ENCODE peak calls at places on chromosome 1, in ten cellular contexts. One of them, this sample, is unnamed.

GRCh38 chr1:211724711-211725196 is 49.3 kb upstream of the NEK2 start:
- DNase-seq in transverse colon: no peak
- DNase-seq in fibroblast of pulmonary artery: peak; percentile 26
- DNase-seq in Caco-2: no peak
- DNase-seq in Peyer's patch: no peak
- DNase-seq in tibial nerve: no peak
- DNase-seq in heart right ventricle: no peak
- DNase-seq in DND-41: no peak
- DNase-seq in K562: no peak
- DNase-seq in choroid plexus epithelial cell: peak; percentile 22
- DNase-seq in this sample: peak; percentile 22

GRCh38 chr1:157161901-157162300 is 23.7 kb upstream of the ETV3 start:
- DNase-seq in transverse colon: no peak
- DNase-seq in fibroblast of pulmonary artery: no peak
- DNase-seq in Caco-2: no peak
- DNase-seq in Peyer's patch: no peak
- DNase-seq in tibial nerve: no peak
- DNase-seq in heart right ventricle: no peak
- DNase-seq in DND-41: no peak
- DNase-seq in K562: no peak
- DNase-seq in choroid plexus epithelial cell: no peak
- DNase-seq in this sample: no peak

GRCh38 chr1:10519016-10519417 is 44.3 kb downstream of the PEX14 start:
- DNase-seq in transverse colon: no peak
- DNase-seq in fibroblast of pulmonary artery: no peak
- DNase-seq in Caco-2: no peak
- DNase-seq in Peyer's patch: no peak
- DNase-seq in tibial nerve: no peak
- DNase-seq in heart right ventricle: no peak
- DNase-seq in DND-41: no peak
- DNase-seq in K562: no peak
- DNase-seq in choroid plexus epithelial cell: no peak
- DNase-seq in this sample: no peak

GRCh38 chr1:54397980-54398379 is 8.2 kb downstream of the SSBP3 start:
- DNase-seq in transverse colon: no peak
- DNase-seq in fibroblast of pulmonary artery: no peak
- DNase-seq in Caco-2: no peak
- DNase-seq in Peyer's patch: no peak
- DNase-seq in tibial nerve: no peak
- DNase-seq in heart right ventricle: no peak
- DNase-seq in DND-41: no peak
- DNase-seq in K562: no peak
- DNase-seq in choroid plexus epithelial cell: no peak
- DNase-seq in this sample: no peak

GRCh38 chr1:41918450-41919043 is at the start of gene HIVEP3:
- DNase-seq in transverse colon: no peak
- DNase-seq in fibroblast of pulmonary artery: peak; percentile 43
- DNase-seq in Caco-2: no peak
- DNase-seq in Peyer's patch: no peak
- DNase-seq in tibial nerve: no peak
- DNase-seq in heart right ventricle: no peak
- DNase-seq in DND-41: peak; percentile 65
- DNase-seq in K562: no peak
- DNase-seq in choroid plexus epithelial cell: peak; percentile 56
- DNase-seq in this sample: no peak

GRCh38 chr1:233019921-233020320 is 69.5 kb downstream of the NTPCR start:
- DNase-seq in transverse colon: no peak
- DNase-seq in fibroblast of pulmonary artery: no peak
- DNase-seq in Caco-2: no peak
- DNase-seq in Peyer's patch: no peak
- DNase-seq in tibial nerve: no peak
- DNase-seq in heart right ventricle: no peak
- DNase-seq in DND-41: no peak
- DNase-seq in K562: no peak
- DNase-seq in choroid plexus epithelial cell: peak; percentile 16
- DNase-seq in this sample: peak; percentile 18

GRCh38 chr1:177256153-177256814 is 85.5 kb downstream of the BRINP2 start:
- DNase-seq in transverse colon: peak; percentile 38
- DNase-seq in fibroblast of pulmonary artery: peak; percentile 92
- DNase-seq in Caco-2: no peak
- DNase-seq in Peyer's patch: peak; percentile 65
- DNase-seq in tibial nerve: no peak
- DNase-seq in heart right ventricle: peak; percentile 70
- DNase-seq in DND-41: peak; percentile 32
- DNase-seq in K562: peak; percentile 13
- DNase-seq in choroid plexus epithelial cell: peak; percentile 91
- DNase-seq in this sample: peak; percentile 94

GRCh38 chr1:185360714-185361113 is 43.7 kb upstream of the IVNS1ABP start:
- DNase-seq in transverse colon: no peak
- DNase-seq in fibroblast of pulmonary artery: peak; percentile 56
- DNase-seq in Caco-2: no peak
- DNase-seq in Peyer's patch: no peak
- DNase-seq in tibial nerve: no peak
- DNase-seq in heart right ventricle: no peak
- DNase-seq in DND-41: no peak
- DNase-seq in K562: no peak
- DNase-seq in choroid plexus epithelial cell: no peak
- DNase-seq in this sample: no peak

GRCh38 chr1:94551449-94551848 is 9.9 kb upstream of the F3 start:
- DNase-seq in transverse colon: no peak
- DNase-seq in fibroblast of pulmonary artery: no peak
- DNase-seq in Caco-2: no peak
- DNase-seq in Peyer's patch: no peak
- DNase-seq in tibial nerve: no peak
- DNase-seq in heart right ventricle: no peak
- DNase-seq in DND-41: no peak
- DNase-seq in K562: no peak
- DNase-seq in choroid plexus epithelial cell: peak; percentile 25
- DNase-seq in this sample: no peak

DNA sequence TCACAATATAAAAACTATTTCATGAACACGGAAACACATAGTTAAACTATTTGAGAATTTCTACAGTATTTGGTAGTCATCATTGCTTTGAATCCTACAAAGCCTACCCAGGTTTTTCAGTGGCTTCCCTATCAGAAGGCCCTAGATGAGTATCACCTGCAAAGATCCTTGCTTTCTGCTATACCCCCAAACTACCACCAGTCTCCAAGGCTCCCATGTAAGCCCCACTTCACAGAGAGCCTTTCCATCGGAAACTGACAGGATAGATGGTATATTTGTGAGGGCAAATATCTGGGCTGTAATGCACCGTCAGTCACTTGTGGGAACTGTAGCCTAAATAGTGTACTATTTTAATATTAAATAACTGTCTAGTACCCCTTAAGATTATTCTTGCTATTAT is 674.3 kb downstream of the BRINP3 start:
- DNase-seq in transverse colon: no peak
- DNase-seq in fibroblast of pulmonary artery: no peak
- DNase-seq in Caco-2: no peak
- DNase-seq in Peyer's patch: no peak
- DNase-seq in tibial nerve: no peak
- DNase-seq in heart right ventricle: no peak
- DNase-seq in DND-41: no peak
- DNase-seq in K562: no peak
- DNase-seq in choroid plexus epithelial cell: no peak
- DNase-seq in this sample: no peak
- TF ChIP-seq CTCF in transverse colon: no peak
- TF ChIP-seq CTCF in fibroblast of pulmonary artery: no peak
- TF ChIP-seq CTCF in Caco-2: no peak
- TF ChIP-seq CTCF in Peyer's patch: no peak
- TF ChIP-seq CTCF in tibial nerve: no peak
- TF ChIP-seq CTCF in heart right ventricle: no peak
- TF ChIP-seq CTCF in DND-41: no peak
- TF ChIP-seq CTCF in K562: no peak
- TF ChIP-seq CTCF in choroid plexus epithelial cell: peak; percentile 11
- TF ChIP-seq CTCF in this sample: no peak

DNA sequence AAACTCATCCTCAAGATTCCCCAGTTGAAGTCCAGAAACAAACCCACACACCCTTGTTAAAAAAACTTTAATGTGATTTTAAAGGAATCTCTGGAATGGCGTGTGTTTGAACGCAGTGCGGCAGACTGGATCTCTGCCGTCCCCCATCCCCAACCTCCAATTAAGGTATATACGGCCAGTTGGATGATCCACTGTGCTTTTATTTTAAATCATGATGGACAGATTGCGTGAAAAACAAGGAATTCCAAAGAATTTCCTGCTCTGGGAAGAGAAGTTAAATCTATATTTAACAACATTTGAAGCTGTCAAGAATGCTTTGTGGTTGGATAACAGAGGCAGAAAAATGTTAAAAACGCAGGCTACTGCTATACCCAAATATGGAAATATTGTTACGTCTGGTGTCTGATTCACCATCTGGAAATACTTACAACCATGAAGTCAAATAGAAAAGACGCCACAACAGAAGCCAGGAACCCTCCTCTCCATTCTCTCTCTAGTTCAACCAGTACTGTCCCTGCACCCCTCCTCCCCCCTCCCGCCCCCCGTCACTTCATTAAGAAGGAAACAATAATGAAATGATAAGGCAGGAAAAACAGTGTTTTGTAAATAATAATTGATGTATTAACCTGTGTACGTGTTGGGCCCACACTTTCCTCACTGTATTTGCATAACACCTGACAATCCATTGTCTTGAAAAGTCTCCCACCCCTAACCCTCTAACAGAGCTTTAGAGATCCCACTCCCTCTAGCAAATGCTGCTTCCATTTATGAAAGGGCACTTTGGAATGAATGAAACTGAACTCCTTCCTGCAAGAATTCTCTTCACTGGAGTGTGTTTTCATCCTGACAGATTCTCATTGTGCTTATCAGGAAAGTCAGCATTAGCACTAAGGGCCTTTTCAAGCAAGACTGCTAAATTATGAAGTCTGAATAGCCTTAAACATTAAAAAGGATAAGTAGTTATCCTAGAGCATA is 2.0 kb upstream of the CCN1 start:
- DNase-seq in transverse colon: no peak
- DNase-seq in fibroblast of pulmonary artery: peak; percentile 98
- DNase-seq in Caco-2: no peak
- DNase-seq in Peyer's patch: no peak
- DNase-seq in tibial nerve: no peak
- DNase-seq in heart right ventricle: no peak
- DNase-seq in DND-41: no peak
- DNase-seq in K562: no peak
- DNase-seq in choroid plexus epithelial cell: peak; percentile 98
- DNase-seq in this sample: peak; percentile 97
- H3K4me3 ChIP-seq in transverse colon: peak overlapping the region; percentile 53
- H3K4me3 ChIP-seq in fibroblast of pulmonary artery: peak overlapping the region; percentile 82
- H3K4me3 ChIP-seq in Caco-2: no peak overlapping the region
- H3K4me3 ChIP-seq in Peyer's patch: no peak overlapping the region
- H3K4me3 ChIP-seq in tibial nerve: peak overlapping the region; percentile 79
- H3K4me3 ChIP-seq in heart right ventricle: peak overlapping the region; percentile 75
- H3K4me3 ChIP-seq in DND-41: no peak overlapping the region
- H3K4me3 ChIP-seq in K562: no peak overlapping the region
- H3K4me3 ChIP-seq in choroid plexus epithelial cell: peak overlapping the region; percentile 85
- H3K4me3 ChIP-seq in this sample: peak overlapping the region; percentile 63

GRCh38 chr1:225811622-225812487 is 1.9 kb downstream of the EPHX1 start:
- DNase-seq in transverse colon: peak; percentile 27
- DNase-seq in fibroblast of pulmonary artery: no peak
- DNase-seq in Caco-2: no peak
- DNase-seq in Peyer's patch: no peak
- DNase-seq in tibial nerve: no peak
- DNase-seq in heart right ventricle: no peak
- DNase-seq in DND-41: no peak
- DNase-seq in K562: no peak
- DNase-seq in choroid plexus epithelial cell: peak; percentile 55
- DNase-seq in this sample: no peak
- TF ChIP-seq CTCF in transverse colon: peak; percentile 14
- TF ChIP-seq CTCF in fibroblast of pulmonary artery: peak; percentile 48
- TF ChIP-seq CTCF in Caco-2: no peak
- TF ChIP-seq CTCF in Peyer's patch: no peak
- TF ChIP-seq CTCF in tibial nerve: peak; percentile 9
- TF ChIP-seq CTCF in heart right ventricle: peak; percentile 33
- TF ChIP-seq CTCF in DND-41: peak; percentile 43
- TF ChIP-seq CTCF in K562: peak; percentile 53
- TF ChIP-seq CTCF in choroid plexus epithelial cell: peak; percentile 69
- TF ChIP-seq CTCF in this sample: peak; percentile 52

GRCh38 chr1:39269791-39270342 is 65.4 kb downstream of the MACF1 start:
- DNase-seq in transverse colon: peak; percentile 14
- DNase-seq in fibroblast of pulmonary artery: peak; percentile 71
- DNase-seq in Caco-2: peak; percentile 43
- DNase-seq in Peyer's patch: peak; percentile 51
- DNase-seq in tibial nerve: no peak
- DNase-seq in heart right ventricle: no peak
- DNase-seq in DND-41: no peak
- DNase-seq in K562: no peak
- DNase-seq in choroid plexus epithelial cell: peak; percentile 84
- DNase-seq in this sample: peak; percentile 47
- H3K4me3 ChIP-seq in transverse colon: no peak overlapping the region
- H3K4me3 ChIP-seq in fibroblast of pulmonary artery: no peak overlapping the region
- H3K4me3 ChIP-seq in Caco-2: peak overlapping the region; percentile 3
- H3K4me3 ChIP-seq in Peyer's patch: no peak overlapping the region
- H3K4me3 ChIP-seq in tibial nerve: no peak overlapping the region
- H3K4me3 ChIP-seq in heart right ventricle: no peak overlapping the region
- H3K4me3 ChIP-seq in DND-41: no peak overlapping the region
- H3K4me3 ChIP-seq in K562: no peak overlapping the region
- H3K4me3 ChIP-seq in choroid plexus epithelial cell: peak overlapping the region; percentile 15
- H3K4me3 ChIP-seq in this sample: peak overlapping the region; percentile 12

This sample was measured in astrocyte of the spinal cord.